ENCODE peak calls at places on chromosome 22, in ten cellular contexts. G, F, H, S, E, X, V, Y, D and W are unnamed samples.

GRCh38 chr22:26589845-26590524 is at the start of gene TPST2:
- DNase-seq in G (no peak), F (peak), H (peak), S (peak), E (peak), X (peak), V (peak), Y (no peak), D (peak), W (peak)

GRCh38 chr22:26893034-26893710 is 235.8 kb downstream of the MIAT start:
- DNase-seq in G (no peak), F (no peak), H (no peak), S (no peak), E (no peak), X (no peak), V (no peak), Y (no peak), D (no peak), W (no peak)

GRCh38 chr22:23094260-23094659 is 23.9 kb downstream of the GNAZ start:
- DNase-seq in G (no peak), F (no peak), H (no peak), S (no peak), E (no peak), X (no peak), V (no peak), Y (no peak), D (no peak), W (no peak)

GRCh38 chr22:49567894-49568750 is 259.6 kb downstream of the BRD1 start:
- DNase-seq in G (no peak), F (no peak), H (no peak), S (no peak), E (peak), X (no peak), V (no peak), Y (no peak), D (no peak), W (no peak)

GRCh38 chr22:24410110-24410856 is 17.1 kb upstream of the ADORA2A start:
- DNase-seq in G (no peak), F (no peak), H (peak), S (no peak), E (no peak), X (no peak), V (no peak), Y (no peak), D (no peak), W (no peak)

GRCh38 chr22:26679003-26679629 is 21.7 kb downstream of the MIAT start:
- DNase-seq in G (peak), F (peak), H (peak), S (peak), E (peak), X (peak), V (peak), Y (no peak), D (peak), W (peak)

GRCh38 chr22:45502215-45503070 is at the start of gene FBLN1:
- DNase-seq in G (no peak), F (no peak), H (no peak), S (no peak), E (no peak), X (no peak), V (no peak), Y (no peak), D (peak), W (no peak)

GRCh38 chr22:38832005-38832978 is 11.5 kb downstream of the NPTXR start:
- DNase-seq in G (no peak), F (no peak), H (no peak), S (no peak), E (no peak), X (no peak), V (no peak), Y (no peak), D (no peak), W (no peak)

GRCh38 chr22:31287818-31288495 is 4.3 kb downstream of the PIK3IP1 start:
- DNase-seq in G (no peak), F (no peak), H (no peak), S (no peak), E (no peak), X (no peak), V (no peak), Y (no peak), D (no peak), W (no peak)

GRCh38 chr22:20319041-20319744 is 667 bp downstream of the DGCR6L start:
- DNase-seq in G (no peak), F (no peak), H (peak), S (no peak), E (peak), X (no peak), V (peak), Y (no peak), D (peak), W (no peak)

GRCh38 chr22:39616781-39617180 is 46.2 kb downstream of the CACNA1I start:
- DNase-seq in G (no peak), F (no peak), H (no peak), S (no peak), E (no peak), X (no peak), V (no peak), Y (no peak), D (no peak), W (no peak)

GRCh38 chr22:50260801-50261614 is 475 bp downstream of the MAPK12 start:
- DNase-seq in G (no peak), F (no peak), H (peak), S (no peak), E (no peak), X (no peak), V (no peak), Y (no peak), D (no peak), W (no peak)

GRCh38 chr22:43840431-43840830 is 21.9 kb downstream of the SULT4A1 start:
- DNase-seq in G (no peak), F (no peak), H (no peak), S (no peak), E (no peak), X (no peak), V (no peak), Y (no peak), D (no peak), W (no peak)

GRCh38 chr22:24937114-24937513 is 9.4 kb downstream of the LHFPL7 start:
- DNase-seq in G (no peak), F (no peak), H (peak), S (no peak), E (no peak), X (no peak), V (no peak), Y (no peak), D (peak), W (no peak)

GRCh38 chr22:43821606-43822425 is 9.7 kb upstream of the EFCAB6 start:
- DNase-seq in G (no peak), F (no peak), H (no peak), S (no peak), E (no peak), X (no peak), V (no peak), Y (no peak), D (no peak), W (no peak)

GRCh38 chr22:45318168-45318557 is 8.4 kb downstream of the FAM118A start:
- DNase-seq in G (peak), F (peak), H (peak), S (peak), E (peak), X (no peak), V (peak), Y (peak), D (no peak), W (peak)

GRCh38 chr22:38900677-38901076 is 28.7 kb upstream of the CBX6 start:
- DNase-seq in G (no peak), F (no peak), H (no peak), S (no peak), E (no peak), X (no peak), V (no peak), Y (no peak), D (no peak), W (no peak)

GRCh38 chr22:19940536-19941364 is 822 bp upstream of the COMT start:
- DNase-seq in G (no peak), F (no peak), H (no peak), S (no peak), E (no peak), X (no peak), V (no peak), Y (no peak), D (no peak), W (no peak)

GRCh38 chr22:20026204-20026908 is 5.4 kb downstream of the TANGO2 start:
- DNase-seq in G (no peak), F (no peak), H (no peak), S (no peak), E (no peak), X (no peak), V (no peak), Y (no peak), D (no peak), W (no peak)

GRCh38 chr22:37187552-37187890 is 526 bp downstream of the C1QTNF6 start:
- DNase-seq in G (no peak), F (no peak), H (peak), S (no peak), E (no peak), X (no peak), V (no peak), Y (no peak), D (no peak), W (no peak)

GRCh38 chr22:28252539-28252938 is 333.5 kb upstream of the PITPNB start:
- DNase-seq in G (no peak), F (no peak), H (no peak), S (no peak), E (no peak), X (no peak), V (no peak), Y (no peak), D (no peak), W (no peak)

GRCh38 chr22:50201191-50202129 is 649 bp downstream of the SELENOO start:
- DNase-seq in G (no peak), F (no peak), H (peak), S (no peak), E (no peak), X (no peak), V (no peak), Y (no peak), D (no peak), W (no peak)

GRCh38 chr22:19892249-19892879 is 37.7 kb upstream of the GNB1L start:
- DNase-seq in G (no peak), F (peak), H (peak), S (peak), E (peak), X (no peak), V (no peak), Y (no peak), D (no peak), W (peak)